ENCODE peak calls at places on chromosome 7, in seven cellular contexts. D is GM23248, G is HAP-1, S is transverse colon, J is esophagus squamous epithelium, Q is tibial artery, B is fibroblast of lung. K is an unnamed sample. For H3K36me3 and H3K4me1, the result is how much of the 10 kb centered on the place peaks cover.

GRCh38 chr7:135678612-135679575 is 16.6 kb downstream of the STMP1 start:
- DNase-seq in S (no peak), G (no peak), Q (peak), B (peak), D (peak), J (no peak), K (peak)

GRCh38 chr7:97460433-97460832 is 271.5 kb upstream of the TAC1 start:
- DNase-seq in G (no peak), B (no peak), D (no peak), Q (no peak), S (no peak), J (no peak), K (no peak)

GRCh38 chr7:32453286-32454011 is 36.7 kb downstream of the LSM5 start:
- DNase-seq in Q (no peak), B (no peak), D (no peak), J (no peak), G (no peak), S (no peak), K (no peak)

GRCh38 chr7:27553288-27553687 is 109.4 kb downstream of the HIBADH start:
- DNase-seq in Q (no peak), G (peak), J (no peak), S (no peak), D (no peak), B (no peak), K (no peak)

GRCh38 chr7:81869670-81870069 is 99.8 kb upstream of the HGF start:
- DNase-seq in Q (no peak), D (no peak), G (no peak), J (no peak), B (no peak), S (no peak), K (no peak)

GRCh38 chr7:118217068-118217715 is 7.3 kb upstream of the ANKRD7 start:
- DNase-seq in Q (no peak), G (no peak), J (no peak), S (no peak), D (no peak), B (no peak), K (no peak)

GRCh38 chr7:158028971-158029370 is 558.7 kb downstream of the PTPRN2 start:
- DNase-seq in J (no peak), S (no peak), B (no peak), Q (peak), G (no peak), D (no peak), K (no peak)

GRCh38 chr7:12322287-12322902 is 81.3 kb downstream of the VWDE start:
- DNase-seq in J (no peak), B (peak), D (peak), G (peak), S (no peak), Q (no peak), K (no peak)

GRCh38 chr7:67738958-67739357 is 742.3 kb downstream of the TYW1 start:
- DNase-seq in Q (peak), J (no peak), S (no peak), G (no peak), B (peak), D (peak), K (peak)

GRCh38 chr7:10015687-10016086 is 958.0 kb upstream of the PHF14 start:
- DNase-seq in Q (no peak), B (no peak), J (no peak), D (no peak), G (no peak), S (no peak), K (no peak)

GRCh38 chr7:81925530-81925929 is 155.7 kb upstream of the HGF start:
- DNase-seq in S (no peak), Q (no peak), J (no peak), D (no peak), B (no peak), G (no peak), K (no peak)

GRCh38 chr7:45662540-45663166 is 88.5 kb downstream of the ADCY1 start:
- DNase-seq in Q (no peak), J (no peak), D (no peak), S (no peak), B (no peak), G (no peak), K (no peak)

GRCh38 chr7:94654764-94655561 is 970 bp downstream of the SGCE start:
- DNase-seq in B (peak), S (no peak), J (no peak), D (peak), Q (no peak), G (no peak), K (peak)

GRCh38 chr7:123769371-123769770 is 20.6 kb upstream of the WASL start:
- DNase-seq in B (peak), D (peak), G (no peak), Q (no peak), J (no peak), S (no peak), K (peak)

GRCh38 chr7:23544913-23545354 is 13.2 kb upstream of the TRA2A start:
- DNase-seq in B (peak), G (no peak), S (no peak), Q (no peak), D (peak), J (no peak), K (no peak)

GRCh38 chr7:157043745-157044144 is 33.3 kb upstream of the MNX1 start:
- DNase-seq in G (no peak), J (no peak), D (peak), Q (peak), S (no peak), B (peak), K (peak)

GRCh38 chr7:103796296-103796962 is 193.0 kb downstream of the RELN start:
- DNase-seq in B (no peak), J (no peak), G (no peak), S (no peak), Q (no peak), D (no peak), K (no peak)

GRCh38 chr7:133652547-133652946 is 399.7 kb downstream of the EXOC4 start:
- DNase-seq in Q (no peak), J (no peak), D (no peak), B (no peak), S (no peak), G (no peak), K (no peak)

GRCh38 chr7:131607291-131608111 is 51.1 kb upstream of the PODXL start:
- DNase-seq in B (no peak), D (no peak), J (no peak), Q (no peak), S (no peak), G (no peak), K (no peak)

GRCh38 chr7:158470336-158470735 is 117.3 kb downstream of the PTPRN2 start:
- DNase-seq in Q (no peak), B (no peak), S (no peak), J (no peak), D (no peak), G (no peak), K (no peak)

GRCh38 chr7:868189-868486 is 8.2 kb upstream of the GET4 start:
- DNase-seq in J (no peak), B (no peak), Q (no peak), S (no peak), G (no peak), D (peak), K (no peak)

GRCh38 chr7:26965724-26966123 is 101.3 kb upstream of the SKAP2 start:
- DNase-seq in D (no peak), Q (no peak), G (no peak), S (no peak), J (no peak), B (no peak), K (no peak)

GRCh38 chr7:78350926-78351325 is 552.4 kb downstream of the PHTF2 start:
- DNase-seq in Q (no peak), B (no peak), G (no peak), J (no peak), S (no peak), D (no peak), K (no peak)

GRCh38 chr7:30445770-30446169 is 32.8 kb downstream of the NOD1 start:
- DNase-seq in Q (peak), D (peak), G (peak), B (peak), S (peak), J (peak), K (peak)

GRCh38 chr7:99000196-99000903 is 122.0 kb downstream of the TRRAP start:
- DNase-seq in Q (no peak), J (no peak), B (no peak), S (no peak), G (no peak), D (no peak), K (no peak)

GRCh38 chr7:99002827-99003212 is 124.5 kb downstream of the TRRAP start:
- DNase-seq in G (no peak), D (no peak), B (no peak), J (no peak), Q (no peak), S (no peak), K (no peak)

GRCh38 chr7:99002146-99002826 is 124.0 kb downstream of the TRRAP start:
- DNase-seq in G (no peak), S (no peak), B (no peak), J (no peak), Q (no peak), D (no peak), K (no peak)

GRCh38 chr7:99001482-99002145 is 123.3 kb downstream of the TRRAP start:
- DNase-seq in S (no peak), Q (no peak), B (no peak), J (no peak), G (no peak), D (no peak), K (no peak)

DNA sequence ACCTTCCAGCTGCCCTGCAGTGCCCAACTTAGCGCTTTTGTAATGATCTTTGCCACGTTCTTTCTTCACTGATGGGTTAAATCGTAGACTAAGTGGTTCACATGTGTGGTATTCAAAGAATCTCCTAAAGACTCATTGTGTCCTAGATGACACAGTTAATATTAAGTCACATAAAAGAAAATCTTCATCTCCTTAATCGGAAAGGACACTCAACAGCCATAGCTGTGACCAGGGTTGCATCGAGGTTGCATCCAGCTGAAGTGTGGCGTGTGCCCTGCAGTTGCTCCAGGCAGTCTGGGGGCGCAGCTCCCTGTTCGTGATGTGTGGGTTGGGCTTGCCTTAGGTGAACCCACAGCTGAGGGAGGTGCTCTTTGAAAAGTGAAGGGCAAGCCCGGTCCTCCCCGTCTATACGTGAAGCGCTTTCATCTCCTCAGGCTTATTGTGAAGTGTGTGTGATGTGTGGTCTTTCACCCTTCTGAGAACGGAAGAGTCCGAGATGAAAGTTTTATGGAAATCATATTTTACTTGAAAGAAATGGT is 122.6 kb downstream of the TRRAP start:
- DNase-seq in S (no peak), B (no peak), J (no peak), G (no peak), Q (no peak), D (no peak), K (no peak)
- H3K36me3 ChIP-seq in S (under half), B (under half), J (under half), G (under half), Q (half or more), D (under half), K (under half)

DNA sequence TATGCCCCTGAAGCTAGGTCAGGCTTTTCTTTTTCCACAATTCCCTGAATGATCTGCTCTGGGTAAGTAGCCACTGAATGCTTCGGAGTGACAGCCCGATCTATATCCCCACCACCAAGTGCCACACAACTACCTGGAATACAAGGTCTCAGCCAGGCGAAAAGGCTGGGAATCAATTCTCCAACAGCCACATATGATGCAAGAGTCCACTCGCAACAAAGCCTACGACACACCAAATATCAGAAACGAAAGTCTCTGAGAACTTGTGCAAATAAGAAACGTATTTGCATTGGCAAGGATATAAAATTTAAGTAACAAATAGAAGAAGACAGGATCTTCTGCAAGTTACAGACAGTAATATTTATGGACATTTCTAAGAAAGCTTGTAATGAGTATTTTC is 5.7 kb downstream of the HIPK2 start:
- DNase-seq in S (no peak), D (no peak), G (no peak), B (peak), Q (no peak), J (no peak), K (no peak)
- H3K4me1 ChIP-seq in S (under half), D (under half), G (under half), B (under half), Q (under half), J (under half), K (under half)

GRCh38 chr7:75982306-75983064 is 11.9 kb downstream of the TMEM120A start:
- DNase-seq in D (no peak), J (no peak), S (no peak), G (no peak), B (no peak), Q (no peak), K (peak)

GRCh38 chr7:75985009-75985517 is 9.3 kb downstream of the TMEM120A start:
- DNase-seq in G (no peak), B (no peak), J (no peak), D (no peak), S (no peak), Q (no peak), K (peak)

GRCh38 chr7:75983471-75984129 is 10.8 kb downstream of the TMEM120A start:
- DNase-seq in J (no peak), G (no peak), S (no peak), B (no peak), D (no peak), Q (no peak), K (peak)

GRCh38 chr7:75985518-75986146 is 8.8 kb downstream of the TMEM120A start:
- DNase-seq in B (no peak), Q (no peak), G (no peak), D (no peak), S (no peak), J (no peak), K (peak)

DNA sequence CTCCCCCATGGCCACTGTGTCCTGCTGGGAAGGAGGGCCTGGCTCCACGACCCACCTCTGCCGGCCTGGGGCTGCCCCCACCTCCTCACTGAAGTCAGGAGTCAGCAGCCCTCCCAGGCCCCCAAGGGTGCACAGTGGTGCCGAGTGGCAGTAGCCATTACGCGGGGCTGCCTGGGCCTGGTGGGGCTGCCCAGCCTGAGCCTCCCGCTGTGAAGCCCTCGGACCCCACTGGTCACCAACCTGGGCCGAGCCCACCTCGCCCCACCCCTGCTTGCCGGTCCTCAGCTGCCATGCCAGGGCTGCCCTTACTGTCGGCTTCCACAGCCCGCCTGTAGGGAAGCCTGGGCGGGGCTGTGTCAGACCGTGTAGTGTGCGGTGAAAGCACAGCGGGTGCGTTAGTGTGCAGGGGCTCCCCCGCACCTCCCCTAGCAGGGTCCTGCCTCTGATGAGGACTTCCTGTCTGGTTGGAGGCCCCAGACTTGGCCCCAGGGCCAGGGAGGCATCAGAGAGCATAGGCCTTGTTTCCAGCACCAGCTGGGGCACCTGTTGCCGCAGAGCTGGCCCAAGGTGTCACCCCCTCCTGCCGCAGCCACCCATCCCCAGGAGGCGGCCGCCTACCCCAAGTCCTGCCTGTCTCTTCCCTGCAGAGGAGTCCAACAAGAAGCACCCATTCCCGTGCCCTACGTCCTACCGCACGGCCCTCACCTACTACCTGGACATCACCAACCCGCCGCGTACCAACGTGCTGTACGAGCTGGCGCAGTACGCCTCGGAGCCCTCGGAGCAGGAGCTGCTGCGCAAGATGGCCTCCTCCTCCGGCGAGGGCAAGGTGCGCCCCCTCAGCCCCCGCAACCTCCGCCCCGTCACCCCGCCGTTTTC is 10.0 kb downstream of the TMEM120A start:
- DNase-seq in S (no peak), J (no peak), G (no peak), D (no peak), B (no peak), Q (no peak), K (no peak)
- H3K36me3 ChIP-seq in S (under half), J (half or more), G (half or more), D (under half), B (under half), Q (half or more), K (half or more)

DNA sequence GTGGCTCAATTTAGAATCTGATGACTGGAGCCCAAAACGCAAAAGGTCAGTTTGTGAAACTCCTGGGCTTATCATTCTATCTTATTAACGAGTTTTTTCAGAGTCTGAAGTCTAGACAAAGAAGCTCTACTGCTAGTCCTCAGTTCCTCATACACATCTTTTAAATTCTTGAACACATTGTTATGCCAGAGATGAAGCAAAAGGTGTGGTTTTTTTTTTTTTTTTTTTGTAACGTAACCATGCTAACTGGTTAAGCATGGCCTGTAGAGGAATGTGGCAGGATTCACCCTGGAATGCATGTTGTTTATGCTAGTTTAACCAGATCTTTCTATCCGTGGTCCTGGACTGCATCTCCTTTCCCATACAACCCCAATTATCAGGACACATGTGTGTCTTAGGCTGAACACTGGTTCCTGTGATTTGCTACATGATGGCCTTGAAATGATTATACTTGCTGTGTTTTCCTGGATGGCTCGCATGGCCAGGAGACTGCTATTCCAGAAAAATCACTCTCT is 79.3 kb upstream of the MDFIC start:
- DNase-seq in S (no peak), J (no peak), D (no peak), G (no peak), Q (no peak), B (no peak), K (no peak)
- H3K4me1 ChIP-seq in S (under half), J (under half), D (under half), G (under half), Q (under half), B (under half), K (under half)

DNA sequence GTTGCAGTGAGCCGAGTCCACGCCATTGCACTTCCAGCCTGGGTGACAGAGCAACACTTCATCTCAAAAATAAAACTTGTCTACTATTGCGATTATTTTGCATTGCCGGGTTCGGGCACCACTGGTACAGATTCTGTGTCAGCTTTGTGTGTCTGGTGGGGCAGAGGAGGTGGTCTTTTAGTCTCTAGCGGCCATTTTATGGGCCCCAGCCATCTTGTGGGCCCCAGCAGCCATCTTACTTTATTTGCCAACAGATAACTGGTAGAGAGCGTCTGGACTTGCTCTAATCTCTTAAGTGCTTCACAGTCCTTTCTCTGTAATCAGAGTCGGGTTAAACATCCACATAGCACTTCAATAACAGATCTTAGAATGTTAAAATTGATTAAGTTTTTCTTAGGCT is 4.9 kb downstream of the BUD23 start:
- DNase-seq in D (no peak), Q (no peak), B (no peak), S (no peak), G (no peak), J (no peak), K (no peak)
- H3K36me3 ChIP-seq in D (under half), Q (under half), B (under half), S (under half), G (half or more), J (under half), K (under half)

GRCh38 chr7:74482629-74483401 is 29.1 kb downstream of the GTF2IRD1 start:
- DNase-seq in G (no peak), S (no peak), B (peak), Q (no peak), J (no peak), D (peak), K (peak)
- H3K4me1 ChIP-seq in G (under half), S (under half), B (under half), Q (half or more), J (half or more), D (half or more), K (half or more)

GRCh38 chr7:2205036-2205780 is 27.5 kb downstream of the MAD1L1 start:
- DNase-seq in G (no peak), D (no peak), J (no peak), B (no peak), S (no peak), Q (no peak), K (no peak)
- H3K36me3 ChIP-seq in G (under half), D (under half), J (under half), B (under half), S (under half), Q (under half), K (under half)

GRCh38 chr7:128874140-128875031 is 11.7 kb downstream of the ATP6V1F start:
- DNase-seq in Q (no peak), S (peak), B (no peak), G (no peak), J (no peak), D (no peak), K (no peak)
- H3K4me1 ChIP-seq in Q (under half), S (under half), B (under half), G (under half), J (under half), D (under half), K (under half)

GRCh38 chr7:33872870-33873269 is 32.5 kb upstream of the BMPER start:
- DNase-seq in S (no peak), D (no peak), G (no peak), Q (no peak), B (no peak), J (no peak), K (no peak)
- H3K36me3 ChIP-seq in S (under half), D (under half), G (under half), Q (under half), B (under half), J (under half), K (under half)

GRCh38 chr7:108413337-108413736 is 42.9 kb downstream of the NRCAM start:
- DNase-seq in D (no peak), S (no peak), J (no peak), B (no peak), Q (no peak), G (no peak), K (no peak)
- H3K4me1 ChIP-seq in D (under half), S (under half), J (under half), B (under half), Q (under half), G (under half), K (half or more)

K was measured in adrenal gland.